ENCODE peak calls at places on chromosomes 7 and 10, in ten cellular contexts. I, X, F, J, G, V, Q, K, E and R are unnamed samples.

GRCh38 chr10:31314256-31315183 is 4.5 kb upstream of the ZEB1 start:
- DNase-seq in F (no peak), G (no peak), Q (no peak), J (no peak), E (no peak), I (no peak), X (no peak), V (no peak), K (peak; percentile 40), R (no peak)

GRCh38 chr10:33116293-33116697 is 158.3 kb upstream of the ITGB1 start:
- DNase-seq in Q (no peak), V (peak; percentile 35), G (peak; percentile 41), X (peak; percentile 88), K (peak; percentile 81), E (peak; percentile 58), F (no peak), I (no peak), J (peak; percentile 31), R (no peak)

GRCh38 chr10:95618101-95618500 is 38.4 kb downstream of the ALDH18A1 start:
- DNase-seq in X (no peak), V (no peak), F (no peak), E (no peak), I (no peak), G (no peak), J (no peak), Q (no peak), K (no peak), R (no peak)

GRCh38 chr7:155867734-155868400 is 55.6 kb upstream of the SHH start:
- DNase-seq in K (no peak), I (no peak), X (no peak), V (no peak), E (no peak), F (no peak), Q (no peak), J (no peak), G (no peak), R (no peak)

GRCh38 chr10:107579970-107580369 is 415.5 kb upstream of the SORCS1 start:
- DNase-seq in F (no peak), V (no peak), K (no peak), E (no peak), J (no peak), G (no peak), I (no peak), Q (no peak), X (no peak), R (no peak)

GRCh38 chr7:90246184-90246583 is 1.2 kb downstream of the CFAP69 start:
- DNase-seq in V (no peak), J (no peak), I (no peak), G (no peak), F (no peak), X (peak; percentile 85), Q (no peak), K (no peak), E (no peak), R (no peak)

GRCh38 chr7:140260767-140261486 is 84.1 kb upstream of the KDM7A start:
- DNase-seq in X (no peak), V (no peak), E (no peak), I (no peak), Q (no peak), J (peak; percentile 35), K (peak; percentile 45), G (no peak), F (no peak), R (no peak)

GRCh38 chr10:57094083-57094482 is 733.0 kb upstream of the ZWINT start:
- DNase-seq in Q (no peak), E (no peak), I (no peak), K (no peak), G (no peak), F (no peak), V (no peak), J (no peak), X (no peak), R (no peak)

GRCh38 chr10:45432113-45432512 is 58.1 kb downstream of the ALOX5 start:
- DNase-seq in J (no peak), F (no peak), V (no peak), K (no peak), I (no peak), Q (no peak), E (no peak), X (no peak), G (no peak), R (no peak)

GRCh38 chr7:43220250-43220649 is 107.8 kb downstream of the HECW1 start:
- DNase-seq in X (peak; percentile 24), I (no peak), V (no peak), G (no peak), K (no peak), Q (peak; percentile 74), F (no peak), E (no peak), J (no peak), R (no peak)

GRCh38 chr10:101397140-101397539 is 43.2 kb downstream of the BTRC start:
- DNase-seq in F (no peak), J (no peak), Q (peak; percentile 22), G (peak; percentile 6), K (peak; percentile 78), V (peak; percentile 25), X (peak; percentile 87), E (peak; percentile 47), I (no peak), R (no peak)

GRCh38 chr7:22420008-22420407 is 63.1 kb upstream of the RAPGEF5 start:
- DNase-seq in I (no peak), J (no peak), X (no peak), F (no peak), G (no peak), K (no peak), Q (no peak), E (no peak), V (no peak), R (no peak)

GRCh38 chr7:22419488-22419887 is 62.5 kb upstream of the RAPGEF5 start:
- DNase-seq in Q (no peak), F (no peak), K (no peak), J (no peak), I (no peak), E (no peak), G (no peak), V (no peak), X (no peak), R (no peak)

GRCh38 chr7:22418251-22419046 is 61.5 kb upstream of the RAPGEF5 start:
- DNase-seq in G (no peak), J (no peak), V (no peak), K (peak; percentile 94), Q (no peak), I (no peak), X (no peak), E (no peak), F (no peak), R (no peak)

GRCh38 chr7:22417841-22418240 is 60.9 kb upstream of the RAPGEF5 start:
- DNase-seq in J (no peak), K (peak; percentile 80), I (no peak), G (no peak), Q (no peak), F (no peak), E (no peak), V (no peak), X (no peak), R (no peak)

GRCh38 chr7:22417349-22417748 is 60.4 kb upstream of the RAPGEF5 start:
- DNase-seq in K (no peak), V (no peak), Q (no peak), G (no peak), J (peak; percentile 42), F (no peak), E (no peak), X (no peak), I (no peak), R (no peak)
- TF ChIP-seq CTCF in K (no peak), V (no peak), Q (no peak), G (no peak), J (no peak), F (no peak), E (no peak), X (no peak), I (no peak), R (no peak)

GRCh38 chr7:489876-490275 is 29.8 kb downstream of the PDGFA start:
- DNase-seq in F (no peak), E (no peak), V (no peak), Q (no peak), J (no peak), K (no peak), X (no peak), I (no peak), G (no peak), R (no peak)

GRCh38 chr7:485188-486081 is 34.2 kb downstream of the PDGFA start:
- DNase-seq in J (no peak), E (no peak), I (no peak), K (no peak), V (no peak), X (no peak), F (peak; percentile 33), G (no peak), Q (peak; percentile 60), R (no peak)

GRCh38 chr7:483656-484364 is 35.8 kb downstream of the PDGFA start:
- DNase-seq in K (no peak), G (no peak), X (no peak), V (no peak), Q (no peak), F (no peak), E (no peak), J (no peak), I (no peak), R (no peak)

GRCh38 chr7:484365-485101 is 35.1 kb downstream of the PDGFA start:
- DNase-seq in X (no peak), J (no peak), I (no peak), V (no peak), K (no peak), Q (no peak), G (no peak), E (no peak), F (peak; percentile 11), R (no peak)

GRCh38 chr7:486216-486743 is 33.4 kb downstream of the PDGFA start:
- DNase-seq in Q (no peak), E (no peak), V (no peak), X (no peak), F (no peak), I (no peak), K (no peak), J (no peak), G (no peak), R (no peak)
- H3K9me3 ChIP-seq in Q (no peaks in the 10 kb centered on the region), E (no peaks in the 10 kb centered on the region), V (no peaks in the 10 kb centered on the region), X (no peaks in the 10 kb centered on the region), F (no peaks in the 10 kb centered on the region), I (no peaks in the 10 kb centered on the region), K (no peaks in the 10 kb centered on the region), J (peaks cover 9% of the 10 kb centered on the region), G (no peaks in the 10 kb centered on the region), R (no peaks in the 10 kb centered on the region)

DNA sequence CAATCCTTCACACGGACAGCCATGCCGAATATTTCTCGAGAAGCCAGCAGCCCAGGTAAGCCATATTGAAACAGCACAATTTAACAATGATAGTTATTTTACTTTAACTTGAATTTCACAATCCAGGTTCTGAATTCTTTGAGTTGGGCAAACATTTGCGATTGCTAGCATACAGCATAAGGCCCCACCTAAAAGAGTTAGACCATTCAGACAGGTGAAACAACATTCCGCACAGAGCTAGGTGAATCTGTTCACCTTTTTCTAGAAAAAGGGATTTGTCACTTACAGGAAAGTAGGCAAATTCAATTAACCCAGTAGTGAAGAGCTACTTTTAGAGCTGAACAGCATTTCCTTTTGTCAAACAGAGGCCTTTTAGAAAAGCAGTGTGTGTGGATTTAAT is 45.3 kb downstream of the CREB3L2 start:
- DNase-seq in X (no peak), Q (no peak), G (no peak), I (peak; percentile 88), E (no peak), F (no peak), K (no peak), V (no peak), J (no peak), R (no peak)
- TF ChIP-seq CTCF in X (no peak), Q (no peak), G (no peak), I (no peak), E (no peak), F (no peak), K (no peak), V (no peak), J (no peak), R (no peak)

GRCh38 chr7:64515781-64516180 is 47.1 kb downstream of the ZNF680 start:
- DNase-seq in V (no peak), X (peak; percentile 46), G (no peak), E (no peak), I (no peak), F (no peak), K (no peak), Q (no peak), J (no peak), R (no peak)
- H3K9me3 ChIP-seq in V (peaks cover 27% of the 10 kb centered on the region), X (no peaks in the 10 kb centered on the region), G (peaks cover 22% of the 10 kb centered on the region), E (peaks cover 7% of the 10 kb centered on the region), I (peaks cover 26% of the 10 kb centered on the region), F (peaks cover 70% of the 10 kb centered on the region), K (peaks cover 5% of the 10 kb centered on the region), Q (peaks cover 34% of the 10 kb centered on the region), J (peaks cover 6% of the 10 kb centered on the region), R (peaks cover 82% of the 10 kb centered on the region)